ENCODE peak calls at places on chromosomes 6 and 20, in eight cellular contexts. One of them, this sample, is unnamed.

GRCh38 chr20:37807491-37807890 is 95.4 kb upstream of the VSTM2L start:
- DNase-seq in heart right ventricle: no peak
- DNase-seq in NT2/D1: no peak
- DNase-seq in tibial artery: no peak
- DNase-seq in right lobe of liver: no peak
- DNase-seq in cardiac muscle cell: no peak
- DNase-seq in sigmoid colon: no peak
- DNase-seq in OCI-LY7: no peak
- DNase-seq in this sample: no peak

GRCh38 chr6:76264466-76264865 is 192.0 kb upstream of the IMPG1 start:
- DNase-seq in sigmoid colon: no peak
- DNase-seq in OCI-LY7: no peak
- DNase-seq in NT2/D1: no peak
- DNase-seq in cardiac muscle cell: peak; percentile 1
- DNase-seq in right lobe of liver: no peak
- DNase-seq in heart right ventricle: no peak
- DNase-seq in tibial artery: no peak
- DNase-seq in this sample: no peak

GRCh38 chr6:146189131-146189530 is 160.3 kb downstream of the GRM1 start:
- DNase-seq in NT2/D1: no peak
- DNase-seq in heart right ventricle: no peak
- DNase-seq in right lobe of liver: no peak
- DNase-seq in cardiac muscle cell: no peak
- DNase-seq in OCI-LY7: no peak
- DNase-seq in sigmoid colon: no peak
- DNase-seq in tibial artery: no peak
- DNase-seq in this sample: no peak

GRCh38 chr6:11598687-11599086 is 61.1 kb downstream of the TMEM170B start:
- DNase-seq in tibial artery: no peak
- DNase-seq in heart right ventricle: no peak
- DNase-seq in NT2/D1: no peak
- DNase-seq in right lobe of liver: no peak
- DNase-seq in sigmoid colon: no peak
- DNase-seq in OCI-LY7: no peak
- DNase-seq in cardiac muscle cell: no peak
- DNase-seq in this sample: no peak

GRCh38 chr6:38775870-38776269 is 60.8 kb downstream of the DNAH8 start:
- DNase-seq in sigmoid colon: no peak
- DNase-seq in right lobe of liver: no peak
- DNase-seq in NT2/D1: no peak
- DNase-seq in heart right ventricle: no peak
- DNase-seq in OCI-LY7: no peak
- DNase-seq in tibial artery: no peak
- DNase-seq in cardiac muscle cell: no peak
- DNase-seq in this sample: no peak

GRCh38 chr6:1136415-1136774 is 175.5 kb upstream of the FOXQ1 start:
- DNase-seq in NT2/D1: no peak
- DNase-seq in sigmoid colon: no peak
- DNase-seq in right lobe of liver: no peak
- DNase-seq in heart right ventricle: no peak
- DNase-seq in tibial artery: no peak
- DNase-seq in OCI-LY7: no peak
- DNase-seq in cardiac muscle cell: peak; percentile 6
- DNase-seq in this sample: peak; percentile 14

GRCh38 chr6:37168809-37169457 is 1.0 kb upstream of the PIM1 start:
- DNase-seq in OCI-LY7: peak; percentile 54
- DNase-seq in right lobe of liver: no peak
- DNase-seq in heart right ventricle: no peak
- DNase-seq in sigmoid colon: no peak
- DNase-seq in tibial artery: no peak
- DNase-seq in cardiac muscle cell: no peak
- DNase-seq in NT2/D1: no peak
- DNase-seq in this sample: peak; percentile 34

GRCh38 chr6:17431581-17431980 is 38.2 kb downstream of the CAP2 start:
- DNase-seq in sigmoid colon: no peak
- DNase-seq in cardiac muscle cell: no peak
- DNase-seq in OCI-LY7: no peak
- DNase-seq in NT2/D1: peak; percentile 36
- DNase-seq in tibial artery: no peak
- DNase-seq in heart right ventricle: no peak
- DNase-seq in right lobe of liver: no peak
- DNase-seq in this sample: no peak

GRCh38 chr6:45454008-45454911 is 76.5 kb upstream of the SUPT3H start:
- DNase-seq in heart right ventricle: no peak
- DNase-seq in sigmoid colon: no peak
- DNase-seq in tibial artery: no peak
- DNase-seq in OCI-LY7: no peak
- DNase-seq in NT2/D1: no peak
- DNase-seq in cardiac muscle cell: no peak
- DNase-seq in right lobe of liver: no peak
- DNase-seq in this sample: no peak

GRCh38 chr6:166308769-166309589 is 787 bp upstream of the PRR18 start:
- DNase-seq in sigmoid colon: no peak
- DNase-seq in tibial artery: no peak
- DNase-seq in heart right ventricle: no peak
- DNase-seq in OCI-LY7: no peak
- DNase-seq in right lobe of liver: peak; percentile 78
- DNase-seq in cardiac muscle cell: no peak
- DNase-seq in NT2/D1: no peak
- DNase-seq in this sample: no peak

GRCh38 chr6:100482698-100483097 is 18.0 kb upstream of the SIM1 start:
- DNase-seq in heart right ventricle: no peak
- DNase-seq in cardiac muscle cell: no peak
- DNase-seq in right lobe of liver: no peak
- DNase-seq in tibial artery: no peak
- DNase-seq in OCI-LY7: no peak
- DNase-seq in sigmoid colon: no peak
- DNase-seq in NT2/D1: no peak
- DNase-seq in this sample: no peak

GRCh38 chr6:100485268-100485667 is 20.5 kb upstream of the SIM1 start:
- DNase-seq in sigmoid colon: no peak
- DNase-seq in right lobe of liver: no peak
- DNase-seq in tibial artery: no peak
- DNase-seq in cardiac muscle cell: no peak
- DNase-seq in heart right ventricle: no peak
- DNase-seq in NT2/D1: no peak
- DNase-seq in OCI-LY7: no peak
- DNase-seq in this sample: no peak

GRCh38 chr6:100488231-100488630 is 23.5 kb upstream of the SIM1 start:
- DNase-seq in NT2/D1: no peak
- DNase-seq in sigmoid colon: no peak
- DNase-seq in heart right ventricle: no peak
- DNase-seq in cardiac muscle cell: peak; percentile 59
- DNase-seq in tibial artery: no peak
- DNase-seq in right lobe of liver: no peak
- DNase-seq in OCI-LY7: no peak
- DNase-seq in this sample: no peak

GRCh38 chr6:100487638-100488037 is 22.9 kb upstream of the SIM1 start:
- DNase-seq in sigmoid colon: no peak
- DNase-seq in heart right ventricle: no peak
- DNase-seq in cardiac muscle cell: no peak
- DNase-seq in NT2/D1: no peak
- DNase-seq in OCI-LY7: no peak
- DNase-seq in tibial artery: no peak
- DNase-seq in right lobe of liver: no peak
- DNase-seq in this sample: no peak

DNA sequence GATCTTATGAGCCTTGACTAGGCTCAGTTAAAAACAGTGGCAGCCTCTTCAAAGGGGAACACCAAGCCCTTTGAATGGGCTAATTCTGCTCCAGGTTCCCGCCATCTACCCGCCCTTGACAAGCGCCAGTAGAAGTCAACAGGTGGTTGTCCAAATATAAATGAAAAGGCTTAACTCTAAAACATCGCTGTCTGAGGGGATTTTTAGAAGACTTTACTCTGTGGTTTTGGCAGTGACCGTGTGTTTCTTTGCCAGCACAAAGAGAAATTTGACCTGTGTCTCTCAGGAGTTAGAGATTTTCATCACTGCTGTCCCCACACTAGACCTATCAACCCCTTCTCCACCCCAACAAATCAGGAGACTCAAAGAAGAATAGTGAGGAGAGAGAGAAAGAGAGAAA is 19.8 kb upstream of the SIM1 start:
- DNase-seq in OCI-LY7: no peak
- DNase-seq in tibial artery: no peak
- DNase-seq in NT2/D1: no peak
- DNase-seq in heart right ventricle: no peak
- DNase-seq in cardiac muscle cell: no peak
- DNase-seq in sigmoid colon: no peak
- DNase-seq in right lobe of liver: no peak
- DNase-seq in this sample: no peak
- H3K4me3 ChIP-seq in OCI-LY7: no peak overlapping the region
- H3K4me3 ChIP-seq in tibial artery: no peak overlapping the region
- H3K4me3 ChIP-seq in NT2/D1: no peak overlapping the region
- H3K4me3 ChIP-seq in heart right ventricle: no peak overlapping the region
- H3K4me3 ChIP-seq in cardiac muscle cell: no peak overlapping the region
- H3K4me3 ChIP-seq in sigmoid colon: no peak overlapping the region
- H3K4me3 ChIP-seq in right lobe of liver: no peak overlapping the region
- H3K4me3 ChIP-seq in this sample: no peak overlapping the region

GRCh38 chr6:167422934-167423333 is 98.0 kb downstream of the TTLL2 start:
- DNase-seq in tibial artery: no peak
- DNase-seq in heart right ventricle: no peak
- DNase-seq in right lobe of liver: no peak
- DNase-seq in sigmoid colon: no peak
- DNase-seq in OCI-LY7: no peak
- DNase-seq in cardiac muscle cell: no peak
- DNase-seq in NT2/D1: no peak
- DNase-seq in this sample: no peak
- H3K9me3 ChIP-seq in tibial artery: no peaks in the 10 kb centered on the region
- H3K9me3 ChIP-seq in heart right ventricle: no peaks in the 10 kb centered on the region
- H3K9me3 ChIP-seq in right lobe of liver: no peaks in the 10 kb centered on the region
- H3K9me3 ChIP-seq in sigmoid colon: no peaks in the 10 kb centered on the region
- H3K9me3 ChIP-seq in OCI-LY7: no peaks in the 10 kb centered on the region
- H3K9me3 ChIP-seq in cardiac muscle cell: no peaks in the 10 kb centered on the region
- H3K9me3 ChIP-seq in NT2/D1: no peaks in the 10 kb centered on the region
- H3K9me3 ChIP-seq in this sample: no peaks in the 10 kb centered on the region

DNA sequence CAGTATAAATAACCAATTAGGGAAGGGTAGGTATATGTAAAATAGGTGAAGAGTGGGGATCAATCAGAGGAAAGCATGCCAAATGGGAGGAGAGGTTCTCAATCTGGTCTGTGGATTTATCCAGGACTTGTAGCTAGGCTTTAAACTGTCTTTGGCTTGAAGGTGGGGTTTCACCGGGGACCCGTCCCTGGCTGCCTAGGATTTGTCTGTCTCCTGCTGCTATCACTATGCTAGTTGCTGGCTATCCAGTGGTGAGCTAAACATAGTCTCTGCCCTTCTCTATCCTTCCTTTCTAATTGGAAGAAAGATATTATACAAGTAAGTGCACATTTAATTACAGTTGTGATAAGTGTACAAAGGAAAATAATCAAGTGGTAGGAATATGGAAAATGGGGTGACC is 58.8 kb downstream of the DOP1A start:
- DNase-seq in OCI-LY7: no peak
- DNase-seq in tibial artery: no peak
- DNase-seq in NT2/D1: no peak
- DNase-seq in sigmoid colon: no peak
- DNase-seq in cardiac muscle cell: no peak
- DNase-seq in right lobe of liver: no peak
- DNase-seq in heart right ventricle: no peak
- DNase-seq in this sample: no peak
- H3K36me3 ChIP-seq in OCI-LY7: peaks cover 91% of the 10 kb centered on the region
- H3K36me3 ChIP-seq in tibial artery: peaks cover 60% of the 10 kb centered on the region
- H3K36me3 ChIP-seq in NT2/D1: peaks cover 18% of the 10 kb centered on the region
- H3K36me3 ChIP-seq in sigmoid colon: peaks cover 99% of the 10 kb centered on the region
- H3K36me3 ChIP-seq in cardiac muscle cell: peaks cover 50% of the 10 kb centered on the region
- H3K36me3 ChIP-seq in right lobe of liver: peaks cover 2% of the 10 kb centered on the region
- H3K36me3 ChIP-seq in heart right ventricle: peaks cover 100% of the 10 kb centered on the region
- H3K36me3 ChIP-seq in this sample: no peaks in the 10 kb centered on the region

DNA sequence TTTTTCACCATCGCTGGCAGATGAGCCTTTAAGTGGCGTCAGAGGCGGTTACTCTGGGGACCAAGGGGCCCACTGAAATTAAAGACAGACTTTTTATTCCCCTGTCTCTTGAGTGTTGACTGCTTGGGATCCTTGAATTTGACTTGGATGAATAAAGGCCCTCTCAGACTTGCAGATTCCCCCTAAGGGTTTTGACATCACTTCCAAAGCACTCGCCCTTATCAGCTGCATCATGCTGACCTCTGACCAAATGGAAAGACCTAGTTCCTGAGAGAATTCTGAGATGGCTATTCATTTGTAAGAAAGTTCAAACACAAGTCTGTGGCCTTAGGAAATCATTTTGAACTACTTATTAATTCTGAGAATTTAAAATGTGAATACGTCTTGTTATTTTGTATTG is 13.5 kb upstream of the MOXD1 start:
- DNase-seq in heart right ventricle: no peak
- DNase-seq in cardiac muscle cell: no peak
- DNase-seq in NT2/D1: no peak
- DNase-seq in sigmoid colon: no peak
- DNase-seq in right lobe of liver: no peak
- DNase-seq in tibial artery: no peak
- DNase-seq in OCI-LY7: no peak
- DNase-seq in this sample: no peak
- H3K4me3 ChIP-seq in heart right ventricle: no peak overlapping the region
- H3K4me3 ChIP-seq in cardiac muscle cell: no peak overlapping the region
- H3K4me3 ChIP-seq in NT2/D1: no peak overlapping the region
- H3K4me3 ChIP-seq in sigmoid colon: no peak overlapping the region
- H3K4me3 ChIP-seq in right lobe of liver: no peak overlapping the region
- H3K4me3 ChIP-seq in tibial artery: no peak overlapping the region
- H3K4me3 ChIP-seq in OCI-LY7: no peak overlapping the region
- H3K4me3 ChIP-seq in this sample: no peak overlapping the region

GRCh38 chr20:61230-61629 is 26.2 kb upstream of the DEFB125 start:
- DNase-seq in NT2/D1: no peak
- DNase-seq in right lobe of liver: no peak
- DNase-seq in cardiac muscle cell: no peak
- DNase-seq in sigmoid colon: no peak
- DNase-seq in tibial artery: no peak
- DNase-seq in OCI-LY7: no peak
- DNase-seq in heart right ventricle: no peak
- DNase-seq in this sample: no peak
- H3K9me3 ChIP-seq in NT2/D1: peaks cover 51% of the 10 kb centered on the region
- H3K9me3 ChIP-seq in right lobe of liver: no peaks in the 10 kb centered on the region
- H3K9me3 ChIP-seq in cardiac muscle cell: no peaks in the 10 kb centered on the region
- H3K9me3 ChIP-seq in sigmoid colon: no peaks in the 10 kb centered on the region
- H3K9me3 ChIP-seq in tibial artery: no peaks in the 10 kb centered on the region
- H3K9me3 ChIP-seq in OCI-LY7: peaks cover 4% of the 10 kb centered on the region
- H3K9me3 ChIP-seq in heart right ventricle: no peaks in the 10 kb centered on the region
- H3K9me3 ChIP-seq in this sample: no peaks in the 10 kb centered on the region

GRCh38 chr6:24823185-24823584 is 24.5 kb upstream of the ARMH2 start:
- DNase-seq in sigmoid colon: no peak
- DNase-seq in right lobe of liver: no peak
- DNase-seq in heart right ventricle: no peak
- DNase-seq in tibial artery: no peak
- DNase-seq in cardiac muscle cell: no peak
- DNase-seq in NT2/D1: no peak
- DNase-seq in OCI-LY7: no peak
- DNase-seq in this sample: no peak
- H3K36me3 ChIP-seq in sigmoid colon: peaks cover 19% of the 10 kb centered on the region
- H3K36me3 ChIP-seq in right lobe of liver: peaks cover 2% of the 10 kb centered on the region
- H3K36me3 ChIP-seq in heart right ventricle: peaks cover 83% of the 10 kb centered on the region
- H3K36me3 ChIP-seq in tibial artery: no peaks in the 10 kb centered on the region
- H3K36me3 ChIP-seq in cardiac muscle cell: no peaks in the 10 kb centered on the region
- H3K36me3 ChIP-seq in NT2/D1: no peaks in the 10 kb centered on the region
- H3K36me3 ChIP-seq in OCI-LY7: peaks cover 42% of the 10 kb centered on the region
- H3K36me3 ChIP-seq in this sample: no peaks in the 10 kb centered on the region

This sample was measured in tibial nerve.